ENCODE peak calls at places on chromosomes 13 and 19, in six cellular contexts. One of them, this sample, is unnamed.
A peak's percentile ranks its signal among the peaks of the same experiment; 100 is the strongest.

GRCh38 chr19:31301306-31301980 is 47.8 kb downstream of the TSHZ3 start:
- DNase-seq in mesothelial cell of epicardium: no peak
- DNase-seq in amygdala: no peak
- DNase-seq in stimulated activated CD4-positive, alpha-beta T cell treated with anti-CD3 and anti-CD28 coated beads, Interleukin-4, amount 100 ng/mL, for 1 hour: no peak
- DNase-seq in COLO829: no peak
- DNase-seq in tibial artery: peak; percentile 31
- DNase-seq in this sample: no peak

GRCh38 chr19:31128291-31128690 is 220.9 kb downstream of the TSHZ3 start:
- DNase-seq in COLO829: no peak
- DNase-seq in amygdala: no peak
- DNase-seq in mesothelial cell of epicardium: no peak
- DNase-seq in tibial artery: no peak
- DNase-seq in stimulated activated CD4-positive, alpha-beta T cell treated with anti-CD3 and anti-CD28 coated beads, Interleukin-4, amount 100 ng/mL, for 1 hour: no peak
- DNase-seq in this sample: no peak

GRCh38 chr13:25429466-25429865 is 57.7 kb downstream of the ATP8A2 start:
- DNase-seq in stimulated activated CD4-positive, alpha-beta T cell treated with anti-CD3 and anti-CD28 coated beads, Interleukin-4, amount 100 ng/mL, for 1 hour: no peak
- DNase-seq in COLO829: no peak
- DNase-seq in amygdala: no peak
- DNase-seq in mesothelial cell of epicardium: no peak
- DNase-seq in tibial artery: no peak
- DNase-seq in this sample: no peak

GRCh38 chr13:36131215-36131930 is at the start of gene DCLK1:
- DNase-seq in mesothelial cell of epicardium: peak; percentile 43
- DNase-seq in COLO829: no peak
- DNase-seq in tibial artery: peak; percentile 80
- DNase-seq in stimulated activated CD4-positive, alpha-beta T cell treated with anti-CD3 and anti-CD28 coated beads, Interleukin-4, amount 100 ng/mL, for 1 hour: no peak
- DNase-seq in amygdala: no peak
- DNase-seq in this sample: no peak

GRCh38 chr19:29401712-29402421 is 123.9 kb upstream of the VSTM2B start:
- DNase-seq in tibial artery: no peak
- DNase-seq in COLO829: no peak
- DNase-seq in mesothelial cell of epicardium: no peak
- DNase-seq in amygdala: no peak
- DNase-seq in stimulated activated CD4-positive, alpha-beta T cell treated with anti-CD3 and anti-CD28 coated beads, Interleukin-4, amount 100 ng/mL, for 1 hour: no peak
- DNase-seq in this sample: no peak

GRCh38 chr19:49020931-49021895 is 2.9 kb downstream of the CGB3 start:
- DNase-seq in stimulated activated CD4-positive, alpha-beta T cell treated with anti-CD3 and anti-CD28 coated beads, Interleukin-4, amount 100 ng/mL, for 1 hour: no peak
- DNase-seq in mesothelial cell of epicardium: no peak
- DNase-seq in COLO829: no peak
- DNase-seq in tibial artery: no peak
- DNase-seq in amygdala: no peak
- DNase-seq in this sample: no peak

GRCh38 chr13:25885418-25885817 is 166.4 kb downstream of the SHISA2 start:
- DNase-seq in amygdala: no peak
- DNase-seq in COLO829: no peak
- DNase-seq in tibial artery: no peak
- DNase-seq in mesothelial cell of epicardium: no peak
- DNase-seq in stimulated activated CD4-positive, alpha-beta T cell treated with anti-CD3 and anti-CD28 coated beads, Interleukin-4, amount 100 ng/mL, for 1 hour: no peak
- DNase-seq in this sample: no peak

GRCh38 chr13:51015973-51016372 is 95.1 kb downstream of the C13orf42 start:
- DNase-seq in mesothelial cell of epicardium: no peak
- DNase-seq in amygdala: no peak
- DNase-seq in tibial artery: no peak
- DNase-seq in stimulated activated CD4-positive, alpha-beta T cell treated with anti-CD3 and anti-CD28 coated beads, Interleukin-4, amount 100 ng/mL, for 1 hour: no peak
- DNase-seq in COLO829: no peak
- DNase-seq in this sample: no peak

GRCh38 chr19:4473708-4474503 is 1.8 kb downstream of the HDGFL2 start:
- DNase-seq in tibial artery: no peak
- DNase-seq in stimulated activated CD4-positive, alpha-beta T cell treated with anti-CD3 and anti-CD28 coated beads, Interleukin-4, amount 100 ng/mL, for 1 hour: no peak
- DNase-seq in COLO829: no peak
- DNase-seq in mesothelial cell of epicardium: no peak
- DNase-seq in amygdala: no peak
- DNase-seq in this sample: no peak

GRCh38 chr13:33611016-33611805 is 206.7 kb upstream of the RFC3 start:
- DNase-seq in amygdala: peak; percentile 61
- DNase-seq in tibial artery: peak; percentile 77
- DNase-seq in mesothelial cell of epicardium: no peak
- DNase-seq in stimulated activated CD4-positive, alpha-beta T cell treated with anti-CD3 and anti-CD28 coated beads, Interleukin-4, amount 100 ng/mL, for 1 hour: no peak
- DNase-seq in COLO829: peak; percentile 92
- DNase-seq in this sample: no peak

GRCh38 chr19:35042056-35042730 is 672 bp downstream of the HPN start:
- DNase-seq in stimulated activated CD4-positive, alpha-beta T cell treated with anti-CD3 and anti-CD28 coated beads, Interleukin-4, amount 100 ng/mL, for 1 hour: no peak
- DNase-seq in COLO829: no peak
- DNase-seq in mesothelial cell of epicardium: no peak
- DNase-seq in tibial artery: no peak
- DNase-seq in amygdala: no peak
- DNase-seq in this sample: no peak

GRCh38 chr19:5200844-5201243 is 139.8 kb downstream of the PTPRS start:
- DNase-seq in amygdala: no peak
- DNase-seq in mesothelial cell of epicardium: no peak
- DNase-seq in stimulated activated CD4-positive, alpha-beta T cell treated with anti-CD3 and anti-CD28 coated beads, Interleukin-4, amount 100 ng/mL, for 1 hour: no peak
- DNase-seq in tibial artery: no peak
- DNase-seq in COLO829: no peak
- DNase-seq in this sample: no peak

This sample was measured in activated effector memory CD4-positive, alpha-beta T cell treated with anti-CD3 and anti-CD28 coated beads, Interleukin-2, amount 50 U/mL, for 16 hours.